ENCODE peak calls at places on chromosomes 1 and 21, in seven cellular contexts. One of them, this sample, is unnamed.

GRCh38 chr1:110630770-110631663 is 24.9 kb upstream of the KCNA2 start:
- DNase-seq in NCI-H446 treated with DMSO at 0.1 percent for 48 hours: peak
- DNase-seq in HS-5: no peak
- DNase-seq in HuH-7.5: peak
- DNase-seq in astrocyte of the spinal cord: peak
- DNase-seq in NB4: peak
- DNase-seq in GM10248: peak
- DNase-seq in this sample: no peak

GRCh38 chr1:206041640-206042039 is 11.3 kb upstream of the RHEX start:
- DNase-seq in NCI-H446 treated with DMSO at 0.1 percent for 48 hours: no peak
- DNase-seq in HS-5: no peak
- DNase-seq in HuH-7.5: no peak
- DNase-seq in astrocyte of the spinal cord: no peak
- DNase-seq in NB4: no peak
- DNase-seq in GM10248: no peak
- DNase-seq in this sample: no peak

GRCh38 chr1:221768444-221769066 is 26.7 kb upstream of the DUSP10 start:
- DNase-seq in NCI-H446 treated with DMSO at 0.1 percent for 48 hours: no peak
- DNase-seq in HS-5: no peak
- DNase-seq in HuH-7.5: no peak
- DNase-seq in astrocyte of the spinal cord: no peak
- DNase-seq in NB4: peak
- DNase-seq in GM10248: no peak
- DNase-seq in this sample: no peak

GRCh38 chr1:116826818-116827606 is 72.8 kb downstream of the CD2 start:
- DNase-seq in NCI-H446 treated with DMSO at 0.1 percent for 48 hours: peak
- DNase-seq in HS-5: peak
- DNase-seq in HuH-7.5: peak
- DNase-seq in astrocyte of the spinal cord: no peak
- DNase-seq in NB4: peak
- DNase-seq in GM10248: peak
- DNase-seq in this sample: no peak

GRCh38 chr21:40546657-40547056 is 300.3 kb downstream of the DSCAM start:
- DNase-seq in NCI-H446 treated with DMSO at 0.1 percent for 48 hours: no peak
- DNase-seq in HS-5: no peak
- DNase-seq in HuH-7.5: no peak
- DNase-seq in astrocyte of the spinal cord: no peak
- DNase-seq in NB4: peak
- DNase-seq in GM10248: no peak
- DNase-seq in this sample: no peak

GRCh38 chr1:114618606-114619005 is 37.2 kb upstream of the BCAS2 start:
- DNase-seq in NCI-H446 treated with DMSO at 0.1 percent for 48 hours: no peak
- DNase-seq in HS-5: no peak
- DNase-seq in HuH-7.5: no peak
- DNase-seq in astrocyte of the spinal cord: no peak
- DNase-seq in NB4: no peak
- DNase-seq in GM10248: no peak
- DNase-seq in this sample: no peak

GRCh38 chr1:54489627-54490240 is 58.3 kb upstream of the ACOT11 start:
- DNase-seq in NCI-H446 treated with DMSO at 0.1 percent for 48 hours: no peak
- DNase-seq in HS-5: no peak
- DNase-seq in HuH-7.5: no peak
- DNase-seq in astrocyte of the spinal cord: no peak
- DNase-seq in NB4: no peak
- DNase-seq in GM10248: no peak
- DNase-seq in this sample: no peak

GRCh38 chr1:151720974-151721787 is at the start of gene RIIAD1:
- DNase-seq in NCI-H446 treated with DMSO at 0.1 percent for 48 hours: no peak
- DNase-seq in HS-5: no peak
- DNase-seq in HuH-7.5: peak
- DNase-seq in astrocyte of the spinal cord: no peak
- DNase-seq in NB4: peak
- DNase-seq in GM10248: peak
- DNase-seq in this sample: no peak

GRCh38 chr1:46516551-46516950 is 26.9 kb downstream of the DMBX1 start:
- DNase-seq in NCI-H446 treated with DMSO at 0.1 percent for 48 hours: no peak
- DNase-seq in HS-5: no peak
- DNase-seq in HuH-7.5: no peak
- DNase-seq in astrocyte of the spinal cord: no peak
- DNase-seq in NB4: no peak
- DNase-seq in GM10248: no peak
- DNase-seq in this sample: no peak

GRCh38 chr1:156599811-156600210 is 1.5 kb downstream of the GPATCH4 start:
- DNase-seq in NCI-H446 treated with DMSO at 0.1 percent for 48 hours: no peak
- DNase-seq in HS-5: no peak
- DNase-seq in HuH-7.5: no peak
- DNase-seq in astrocyte of the spinal cord: no peak
- DNase-seq in NB4: peak
- DNase-seq in GM10248: no peak
- DNase-seq in this sample: no peak

GRCh38 chr1:18132707-18133066 is 25.1 kb downstream of the IGSF21 start:
- DNase-seq in NCI-H446 treated with DMSO at 0.1 percent for 48 hours: no peak
- DNase-seq in HS-5: no peak
- DNase-seq in HuH-7.5: no peak
- DNase-seq in astrocyte of the spinal cord: no peak
- DNase-seq in NB4: no peak
- DNase-seq in GM10248: no peak
- DNase-seq in this sample: no peak

GRCh38 chr1:205598841-205599666 is 32.8 kb downstream of the ELK4 start:
- DNase-seq in NCI-H446 treated with DMSO at 0.1 percent for 48 hours: peak
- DNase-seq in HS-5: no peak
- DNase-seq in HuH-7.5: no peak
- DNase-seq in astrocyte of the spinal cord: peak
- DNase-seq in NB4: no peak
- DNase-seq in GM10248: no peak
- DNase-seq in this sample: peak

GRCh38 chr1:116097600-116097999 is 13.6 kb upstream of the MAB21L3 start:
- DNase-seq in NCI-H446 treated with DMSO at 0.1 percent for 48 hours: no peak
- DNase-seq in HS-5: no peak
- DNase-seq in HuH-7.5: no peak
- DNase-seq in astrocyte of the spinal cord: no peak
- DNase-seq in NB4: no peak
- DNase-seq in GM10248: no peak
- DNase-seq in this sample: no peak

GRCh38 chr1:25800538-25801377 is 765 bp downstream of the SELENON start:
- DNase-seq in NCI-H446 treated with DMSO at 0.1 percent for 48 hours: no peak
- DNase-seq in HS-5: no peak
- DNase-seq in HuH-7.5: no peak
- DNase-seq in astrocyte of the spinal cord: no peak
- DNase-seq in NB4: no peak
- DNase-seq in GM10248: no peak
- DNase-seq in this sample: no peak

GRCh38 chr1:15510611-15511405 is 13.2 kb downstream of the CASP9 start:
- DNase-seq in NCI-H446 treated with DMSO at 0.1 percent for 48 hours: no peak
- DNase-seq in HS-5: no peak
- DNase-seq in HuH-7.5: no peak
- DNase-seq in astrocyte of the spinal cord: no peak
- DNase-seq in NB4: no peak
- DNase-seq in GM10248: no peak
- DNase-seq in this sample: no peak

GRCh38 chr21:44449473-44450363 is 5.6 kb upstream of the LRRC3 start:
- DNase-seq in NCI-H446 treated with DMSO at 0.1 percent for 48 hours: no peak
- DNase-seq in HS-5: no peak
- DNase-seq in HuH-7.5: no peak
- DNase-seq in astrocyte of the spinal cord: no peak
- DNase-seq in NB4: no peak
- DNase-seq in GM10248: no peak
- DNase-seq in this sample: no peak

GRCh38 chr21:37365657-37366487 is 701 bp upstream of the DYRK1A start:
- DNase-seq in NCI-H446 treated with DMSO at 0.1 percent for 48 hours: peak
- DNase-seq in HS-5: no peak
- DNase-seq in HuH-7.5: peak
- DNase-seq in astrocyte of the spinal cord: peak
- DNase-seq in NB4: peak
- DNase-seq in GM10248: peak
- DNase-seq in this sample: no peak

GRCh38 chr1:172351347-172351746 is 69.1 kb upstream of the C1orf105 start:
- DNase-seq in NCI-H446 treated with DMSO at 0.1 percent for 48 hours: peak
- DNase-seq in HS-5: no peak
- DNase-seq in HuH-7.5: no peak
- DNase-seq in astrocyte of the spinal cord: peak
- DNase-seq in NB4: no peak
- DNase-seq in GM10248: no peak
- DNase-seq in this sample: no peak

GRCh38 chr1:210700083-210700482 is 371.4 kb downstream of the HHAT start:
- DNase-seq in NCI-H446 treated with DMSO at 0.1 percent for 48 hours: no peak
- DNase-seq in HS-5: no peak
- DNase-seq in HuH-7.5: no peak
- DNase-seq in astrocyte of the spinal cord: no peak
- DNase-seq in NB4: no peak
- DNase-seq in GM10248: no peak
- DNase-seq in this sample: no peak

GRCh38 chr1:5720045-5720444 is 272.2 kb downstream of the NPHP4 start:
- DNase-seq in NCI-H446 treated with DMSO at 0.1 percent for 48 hours: no peak
- DNase-seq in HS-5: no peak
- DNase-seq in HuH-7.5: no peak
- DNase-seq in astrocyte of the spinal cord: no peak
- DNase-seq in NB4: no peak
- DNase-seq in GM10248: no peak
- DNase-seq in this sample: no peak

GRCh38 chr21:25371831-25372434 is 235.3 kb downstream of the MRPL39 start:
- DNase-seq in NCI-H446 treated with DMSO at 0.1 percent for 48 hours: no peak
- DNase-seq in HS-5: no peak
- DNase-seq in HuH-7.5: no peak
- DNase-seq in astrocyte of the spinal cord: peak
- DNase-seq in NB4: no peak
- DNase-seq in GM10248: no peak
- DNase-seq in this sample: no peak

GRCh38 chr1:59375321-59376220 is 78.7 kb downstream of the FGGY start:
- DNase-seq in NCI-H446 treated with DMSO at 0.1 percent for 48 hours: no peak
- DNase-seq in HS-5: peak
- DNase-seq in HuH-7.5: no peak
- DNase-seq in astrocyte of the spinal cord: peak
- DNase-seq in NB4: no peak
- DNase-seq in GM10248: no peak
- DNase-seq in this sample: peak

GRCh38 chr1:217036757-217037156 is 313.5 kb upstream of the ESRRG start:
- DNase-seq in NCI-H446 treated with DMSO at 0.1 percent for 48 hours: no peak
- DNase-seq in HS-5: no peak
- DNase-seq in HuH-7.5: no peak
- DNase-seq in astrocyte of the spinal cord: no peak
- DNase-seq in NB4: no peak
- DNase-seq in GM10248: no peak
- DNase-seq in this sample: no peak

GRCh38 chr1:21861602-21862429 is 49.8 kb downstream of the LDLRAD2 start:
- DNase-seq in NCI-H446 treated with DMSO at 0.1 percent for 48 hours: no peak
- DNase-seq in HS-5: peak
- DNase-seq in HuH-7.5: no peak
- DNase-seq in astrocyte of the spinal cord: peak
- DNase-seq in NB4: no peak
- DNase-seq in GM10248: no peak
- DNase-seq in this sample: peak

GRCh38 chr1:35319988-35320713 is 51.6 kb downstream of the ZMYM4 start:
- DNase-seq in NCI-H446 treated with DMSO at 0.1 percent for 48 hours: no peak
- DNase-seq in HS-5: no peak
- DNase-seq in HuH-7.5: no peak
- DNase-seq in astrocyte of the spinal cord: peak
- DNase-seq in NB4: no peak
- DNase-seq in GM10248: no peak
- DNase-seq in this sample: no peak

GRCh38 chr21:21002137-21002536 is 3.9 kb downstream of the NCAM2 start:
- DNase-seq in NCI-H446 treated with DMSO at 0.1 percent for 48 hours: no peak
- DNase-seq in HS-5: no peak
- DNase-seq in HuH-7.5: no peak
- DNase-seq in astrocyte of the spinal cord: no peak
- DNase-seq in NB4: no peak
- DNase-seq in GM10248: no peak
- DNase-seq in this sample: no peak

GRCh38 chr1:32470991-32471694 is 6.3 kb downstream of the ZBTB8B start:
- DNase-seq in NCI-H446 treated with DMSO at 0.1 percent for 48 hours: no peak
- DNase-seq in HS-5: no peak
- DNase-seq in HuH-7.5: peak
- DNase-seq in astrocyte of the spinal cord: no peak
- DNase-seq in NB4: no peak
- DNase-seq in GM10248: peak
- DNase-seq in this sample: no peak

GRCh38 chr1:36775716-36776115 is 258.6 kb downstream of the GRIK3 start:
- DNase-seq in NCI-H446 treated with DMSO at 0.1 percent for 48 hours: no peak
- DNase-seq in HS-5: no peak
- DNase-seq in HuH-7.5: no peak
- DNase-seq in astrocyte of the spinal cord: no peak
- DNase-seq in NB4: no peak
- DNase-seq in GM10248: no peak
- DNase-seq in this sample: no peak

GRCh38 chr1:169726851-169727250 is 7.0 kb downstream of the SELE start:
- DNase-seq in NCI-H446 treated with DMSO at 0.1 percent for 48 hours: no peak
- DNase-seq in HS-5: no peak
- DNase-seq in HuH-7.5: no peak
- DNase-seq in astrocyte of the spinal cord: no peak
- DNase-seq in NB4: no peak
- DNase-seq in GM10248: no peak
- DNase-seq in this sample: no peak

GRCh38 chr1:48039088-48040049 is 42.2 kb upstream of the TRABD2B start:
- DNase-seq in NCI-H446 treated with DMSO at 0.1 percent for 48 hours: no peak
- DNase-seq in HS-5: no peak
- DNase-seq in HuH-7.5: no peak
- DNase-seq in astrocyte of the spinal cord: no peak
- DNase-seq in NB4: no peak
- DNase-seq in GM10248: peak
- DNase-seq in this sample: no peak